ENCODE peak calls at places on chromosomes 5 and 9, in six cellular contexts. One of them, this sample, is unnamed.

GRCh38 chr9:89463986-89464901 is 33.7 kb downstream of the SEMA4D start:
- DNase-seq in stimulated activated CD4-positive, alpha-beta T cell treated with anti-CD3 and anti-CD28 coated beads, Interleukin-15, amount 100 ng/mL, for 24 hours: peak
- DNase-seq in heart right ventricle: no peak
- DNase-seq in progenitor cell of endocrine pancreas: no peak
- DNase-seq in LHCN-M2: no peak
- DNase-seq in GM10248: peak
- DNase-seq in this sample: no peak

GRCh38 chr5:150266807-150267408 is 22.7 kb downstream of the CAMK2A start:
- DNase-seq in stimulated activated CD4-positive, alpha-beta T cell treated with anti-CD3 and anti-CD28 coated beads, Interleukin-15, amount 100 ng/mL, for 24 hours: no peak
- DNase-seq in heart right ventricle: no peak
- DNase-seq in progenitor cell of endocrine pancreas: no peak
- DNase-seq in LHCN-M2: no peak
- DNase-seq in GM10248: no peak
- DNase-seq in this sample: no peak

GRCh38 chr9:99825158-99826046 is 3.7 kb downstream of the NR4A3 start:
- DNase-seq in stimulated activated CD4-positive, alpha-beta T cell treated with anti-CD3 and anti-CD28 coated beads, Interleukin-15, amount 100 ng/mL, for 24 hours: peak
- DNase-seq in heart right ventricle: no peak
- DNase-seq in progenitor cell of endocrine pancreas: no peak
- DNase-seq in LHCN-M2: no peak
- DNase-seq in GM10248: no peak
- DNase-seq in this sample: no peak

GRCh38 chr9:2681981-2682380 is 35.3 kb upstream of the KCNV2 start:
- DNase-seq in stimulated activated CD4-positive, alpha-beta T cell treated with anti-CD3 and anti-CD28 coated beads, Interleukin-15, amount 100 ng/mL, for 24 hours: no peak
- DNase-seq in heart right ventricle: no peak
- DNase-seq in progenitor cell of endocrine pancreas: no peak
- DNase-seq in LHCN-M2: no peak
- DNase-seq in GM10248: no peak
- DNase-seq in this sample: no peak

GRCh38 chr9:87704342-87704741 is 21.6 kb upstream of the CTSL start:
- DNase-seq in stimulated activated CD4-positive, alpha-beta T cell treated with anti-CD3 and anti-CD28 coated beads, Interleukin-15, amount 100 ng/mL, for 24 hours: no peak
- DNase-seq in heart right ventricle: no peak
- DNase-seq in progenitor cell of endocrine pancreas: no peak
- DNase-seq in LHCN-M2: no peak
- DNase-seq in GM10248: no peak
- DNase-seq in this sample: no peak

GRCh38 chr5:133782736-133783135 is 170.4 kb upstream of the FSTL4 start:
- DNase-seq in stimulated activated CD4-positive, alpha-beta T cell treated with anti-CD3 and anti-CD28 coated beads, Interleukin-15, amount 100 ng/mL, for 24 hours: no peak
- DNase-seq in heart right ventricle: no peak
- DNase-seq in progenitor cell of endocrine pancreas: no peak
- DNase-seq in LHCN-M2: no peak
- DNase-seq in GM10248: no peak
- DNase-seq in this sample: no peak

GRCh38 chr9:83623634-83623991 is 670 bp downstream of the IDNK start:
- DNase-seq in stimulated activated CD4-positive, alpha-beta T cell treated with anti-CD3 and anti-CD28 coated beads, Interleukin-15, amount 100 ng/mL, for 24 hours: no peak
- DNase-seq in heart right ventricle: no peak
- DNase-seq in progenitor cell of endocrine pancreas: no peak
- DNase-seq in LHCN-M2: peak
- DNase-seq in GM10248: peak
- DNase-seq in this sample: no peak

GRCh38 chr5:180067986-180068385 is 3.6 kb downstream of the RNF130 start:
- DNase-seq in stimulated activated CD4-positive, alpha-beta T cell treated with anti-CD3 and anti-CD28 coated beads, Interleukin-15, amount 100 ng/mL, for 24 hours: no peak
- DNase-seq in heart right ventricle: no peak
- DNase-seq in progenitor cell of endocrine pancreas: no peak
- DNase-seq in LHCN-M2: no peak
- DNase-seq in GM10248: no peak
- DNase-seq in this sample: no peak

GRCh38 chr5:35745193-35745592 is 111.5 kb upstream of the IL7R start:
- DNase-seq in stimulated activated CD4-positive, alpha-beta T cell treated with anti-CD3 and anti-CD28 coated beads, Interleukin-15, amount 100 ng/mL, for 24 hours: no peak
- DNase-seq in heart right ventricle: no peak
- DNase-seq in progenitor cell of endocrine pancreas: no peak
- DNase-seq in LHCN-M2: no peak
- DNase-seq in GM10248: no peak
- DNase-seq in this sample: no peak

GRCh38 chr9:95907794-95908193 is 32.3 kb downstream of the ERCC6L2 start:
- DNase-seq in stimulated activated CD4-positive, alpha-beta T cell treated with anti-CD3 and anti-CD28 coated beads, Interleukin-15, amount 100 ng/mL, for 24 hours: no peak
- DNase-seq in heart right ventricle: no peak
- DNase-seq in progenitor cell of endocrine pancreas: no peak
- DNase-seq in LHCN-M2: no peak
- DNase-seq in GM10248: no peak
- DNase-seq in this sample: no peak

GRCh38 chr5:91699429-91699828 is 316.3 kb upstream of the ARRDC3 start:
- DNase-seq in stimulated activated CD4-positive, alpha-beta T cell treated with anti-CD3 and anti-CD28 coated beads, Interleukin-15, amount 100 ng/mL, for 24 hours: no peak
- DNase-seq in heart right ventricle: no peak
- DNase-seq in progenitor cell of endocrine pancreas: no peak
- DNase-seq in LHCN-M2: no peak
- DNase-seq in GM10248: no peak
- DNase-seq in this sample: no peak

GRCh38 chr5:141488591-141489478 is at the start of gene PCDHGC5:
- DNase-seq in stimulated activated CD4-positive, alpha-beta T cell treated with anti-CD3 and anti-CD28 coated beads, Interleukin-15, amount 100 ng/mL, for 24 hours: no peak
- DNase-seq in heart right ventricle: no peak
- DNase-seq in progenitor cell of endocrine pancreas: no peak
- DNase-seq in LHCN-M2: peak
- DNase-seq in GM10248: peak
- DNase-seq in this sample: no peak

GRCh38 chr5:151646334-151646733 is 40.4 kb downstream of the SPARC start:
- DNase-seq in stimulated activated CD4-positive, alpha-beta T cell treated with anti-CD3 and anti-CD28 coated beads, Interleukin-15, amount 100 ng/mL, for 24 hours: no peak
- DNase-seq in heart right ventricle: no peak
- DNase-seq in progenitor cell of endocrine pancreas: no peak
- DNase-seq in LHCN-M2: no peak
- DNase-seq in GM10248: no peak
- DNase-seq in this sample: no peak

GRCh38 chr5:144944936-144945335 is 774.3 kb downstream of the KCTD16 start:
- DNase-seq in stimulated activated CD4-positive, alpha-beta T cell treated with anti-CD3 and anti-CD28 coated beads, Interleukin-15, amount 100 ng/mL, for 24 hours: no peak
- DNase-seq in heart right ventricle: no peak
- DNase-seq in progenitor cell of endocrine pancreas: no peak
- DNase-seq in LHCN-M2: no peak
- DNase-seq in GM10248: no peak
- DNase-seq in this sample: no peak

GRCh38 chr5:43225649-43226245 is 33.7 kb downstream of the NIM1K start:
- DNase-seq in stimulated activated CD4-positive, alpha-beta T cell treated with anti-CD3 and anti-CD28 coated beads, Interleukin-15, amount 100 ng/mL, for 24 hours: no peak
- DNase-seq in heart right ventricle: no peak
- DNase-seq in progenitor cell of endocrine pancreas: no peak
- DNase-seq in LHCN-M2: no peak
- DNase-seq in GM10248: no peak
- DNase-seq in this sample: no peak

GRCh38 chr5:154118832-154119442 is 71.6 kb upstream of the GALNT10 start:
- DNase-seq in stimulated activated CD4-positive, alpha-beta T cell treated with anti-CD3 and anti-CD28 coated beads, Interleukin-15, amount 100 ng/mL, for 24 hours: no peak
- DNase-seq in heart right ventricle: no peak
- DNase-seq in progenitor cell of endocrine pancreas: no peak
- DNase-seq in LHCN-M2: peak
- DNase-seq in GM10248: no peak
- DNase-seq in this sample: no peak

GRCh38 chr5:14155075-14155474 is 11.9 kb downstream of the TRIO start:
- DNase-seq in stimulated activated CD4-positive, alpha-beta T cell treated with anti-CD3 and anti-CD28 coated beads, Interleukin-15, amount 100 ng/mL, for 24 hours: no peak
- DNase-seq in heart right ventricle: no peak
- DNase-seq in progenitor cell of endocrine pancreas: no peak
- DNase-seq in LHCN-M2: no peak
- DNase-seq in GM10248: no peak
- DNase-seq in this sample: no peak

GRCh38 chr9:107368696-107369095 is 85.6 kb downstream of the RAD23B start:
- DNase-seq in stimulated activated CD4-positive, alpha-beta T cell treated with anti-CD3 and anti-CD28 coated beads, Interleukin-15, amount 100 ng/mL, for 24 hours: no peak
- DNase-seq in heart right ventricle: no peak
- DNase-seq in progenitor cell of endocrine pancreas: no peak
- DNase-seq in LHCN-M2: no peak
- DNase-seq in GM10248: no peak
- DNase-seq in this sample: no peak

GRCh38 chr5:5318426-5319205 is 103.9 kb upstream of the ICE1 start:
- DNase-seq in stimulated activated CD4-positive, alpha-beta T cell treated with anti-CD3 and anti-CD28 coated beads, Interleukin-15, amount 100 ng/mL, for 24 hours: no peak
- DNase-seq in heart right ventricle: no peak
- DNase-seq in progenitor cell of endocrine pancreas: no peak
- DNase-seq in LHCN-M2: no peak
- DNase-seq in GM10248: no peak
- DNase-seq in this sample: no peak

GRCh38 chr5:1687301-1687970 is 112.2 kb downstream of the MRPL36 start:
- DNase-seq in stimulated activated CD4-positive, alpha-beta T cell treated with anti-CD3 and anti-CD28 coated beads, Interleukin-15, amount 100 ng/mL, for 24 hours: no peak
- DNase-seq in heart right ventricle: no peak
- DNase-seq in progenitor cell of endocrine pancreas: no peak
- DNase-seq in LHCN-M2: no peak
- DNase-seq in GM10248: no peak
- DNase-seq in this sample: no peak

GRCh38 chr9:77087506-77087905 is 68.1 kb downstream of the FOXB2 start:
- DNase-seq in stimulated activated CD4-positive, alpha-beta T cell treated with anti-CD3 and anti-CD28 coated beads, Interleukin-15, amount 100 ng/mL, for 24 hours: no peak
- DNase-seq in heart right ventricle: no peak
- DNase-seq in progenitor cell of endocrine pancreas: no peak
- DNase-seq in LHCN-M2: no peak
- DNase-seq in GM10248: no peak
- DNase-seq in this sample: no peak

GRCh38 chr5:15350614-15351013 is 149.4 kb upstream of the FBXL7 start:
- DNase-seq in stimulated activated CD4-positive, alpha-beta T cell treated with anti-CD3 and anti-CD28 coated beads, Interleukin-15, amount 100 ng/mL, for 24 hours: no peak
- DNase-seq in heart right ventricle: no peak
- DNase-seq in progenitor cell of endocrine pancreas: no peak
- DNase-seq in LHCN-M2: no peak
- DNase-seq in GM10248: no peak
- DNase-seq in this sample: no peak

GRCh38 chr9:134391319-134392231 is 65.3 kb downstream of the RXRA start:
- DNase-seq in stimulated activated CD4-positive, alpha-beta T cell treated with anti-CD3 and anti-CD28 coated beads, Interleukin-15, amount 100 ng/mL, for 24 hours: peak
- DNase-seq in heart right ventricle: peak
- DNase-seq in progenitor cell of endocrine pancreas: no peak
- DNase-seq in LHCN-M2: no peak
- DNase-seq in GM10248: peak
- DNase-seq in this sample: no peak

GRCh38 chr5:150289551-150290390 is at the start of gene CAMK2A:
- DNase-seq in stimulated activated CD4-positive, alpha-beta T cell treated with anti-CD3 and anti-CD28 coated beads, Interleukin-15, amount 100 ng/mL, for 24 hours: no peak
- DNase-seq in heart right ventricle: no peak
- DNase-seq in progenitor cell of endocrine pancreas: no peak
- DNase-seq in LHCN-M2: no peak
- DNase-seq in GM10248: no peak
- DNase-seq in this sample: peak

GRCh38 chr9:130243015-130243881 is 22.3 kb upstream of the HMCN2 start:
- DNase-seq in stimulated activated CD4-positive, alpha-beta T cell treated with anti-CD3 and anti-CD28 coated beads, Interleukin-15, amount 100 ng/mL, for 24 hours: peak
- DNase-seq in heart right ventricle: peak
- DNase-seq in progenitor cell of endocrine pancreas: peak
- DNase-seq in LHCN-M2: peak
- DNase-seq in GM10248: peak
- DNase-seq in this sample: peak

GRCh38 chr5:17966636-17967402 is 332.6 kb downstream of the TAF11L14 start:
- DNase-seq in stimulated activated CD4-positive, alpha-beta T cell treated with anti-CD3 and anti-CD28 coated beads, Interleukin-15, amount 100 ng/mL, for 24 hours: no peak
- DNase-seq in heart right ventricle: no peak
- DNase-seq in progenitor cell of endocrine pancreas: no peak
- DNase-seq in LHCN-M2: no peak
- DNase-seq in GM10248: no peak
- DNase-seq in this sample: no peak

GRCh38 chr5:157271740-157272271 is 5.9 kb downstream of the CYFIP2 start:
- DNase-seq in stimulated activated CD4-positive, alpha-beta T cell treated with anti-CD3 and anti-CD28 coated beads, Interleukin-15, amount 100 ng/mL, for 24 hours: peak
- DNase-seq in heart right ventricle: no peak
- DNase-seq in progenitor cell of endocrine pancreas: no peak
- DNase-seq in LHCN-M2: no peak
- DNase-seq in GM10248: peak
- DNase-seq in this sample: no peak

GRCh38 chr5:116566251-116566650 is 8.4 kb downstream of the SEMA6A start:
- DNase-seq in stimulated activated CD4-positive, alpha-beta T cell treated with anti-CD3 and anti-CD28 coated beads, Interleukin-15, amount 100 ng/mL, for 24 hours: no peak
- DNase-seq in heart right ventricle: no peak
- DNase-seq in progenitor cell of endocrine pancreas: no peak
- DNase-seq in LHCN-M2: no peak
- DNase-seq in GM10248: no peak
- DNase-seq in this sample: no peak

GRCh38 chr9:127424669-127424986 is 446 bp downstream of the ZNF79 start:
- DNase-seq in stimulated activated CD4-positive, alpha-beta T cell treated with anti-CD3 and anti-CD28 coated beads, Interleukin-15, amount 100 ng/mL, for 24 hours: peak
- DNase-seq in heart right ventricle: no peak
- DNase-seq in progenitor cell of endocrine pancreas: no peak
- DNase-seq in LHCN-M2: no peak
- DNase-seq in GM10248: no peak
- DNase-seq in this sample: no peak

GRCh38 chr9:105858284-105858683 is 163.9 kb downstream of the TMEM38B start:
- DNase-seq in stimulated activated CD4-positive, alpha-beta T cell treated with anti-CD3 and anti-CD28 coated beads, Interleukin-15, amount 100 ng/mL, for 24 hours: no peak
- DNase-seq in heart right ventricle: no peak
- DNase-seq in progenitor cell of endocrine pancreas: no peak
- DNase-seq in LHCN-M2: no peak
- DNase-seq in GM10248: no peak
- DNase-seq in this sample: no peak

GRCh38 chr9:115640887-115641286 is 512.7 kb upstream of the PAPPA start:
- DNase-seq in stimulated activated CD4-positive, alpha-beta T cell treated with anti-CD3 and anti-CD28 coated beads, Interleukin-15, amount 100 ng/mL, for 24 hours: no peak
- DNase-seq in heart right ventricle: no peak
- DNase-seq in progenitor cell of endocrine pancreas: no peak
- DNase-seq in LHCN-M2: peak
- DNase-seq in GM10248: no peak
- DNase-seq in this sample: no peak

GRCh38 chr9:137150485-137151060 is 11.6 kb downstream of the GRIN1 start:
- DNase-seq in stimulated activated CD4-positive, alpha-beta T cell treated with anti-CD3 and anti-CD28 coated beads, Interleukin-15, amount 100 ng/mL, for 24 hours: no peak
- DNase-seq in heart right ventricle: no peak
- DNase-seq in progenitor cell of endocrine pancreas: no peak
- DNase-seq in LHCN-M2: no peak
- DNase-seq in GM10248: peak
- DNase-seq in this sample: no peak

GRCh38 chr9:88420227-88420626 is 32.0 kb downstream of the SPIN1 start:
- DNase-seq in stimulated activated CD4-positive, alpha-beta T cell treated with anti-CD3 and anti-CD28 coated beads, Interleukin-15, amount 100 ng/mL, for 24 hours: no peak
- DNase-seq in heart right ventricle: no peak
- DNase-seq in progenitor cell of endocrine pancreas: no peak
- DNase-seq in LHCN-M2: no peak
- DNase-seq in GM10248: no peak
- DNase-seq in this sample: no peak

GRCh38 chr9:107929439-107929838 is 439.9 kb upstream of the KLF4 start:
- DNase-seq in stimulated activated CD4-positive, alpha-beta T cell treated with anti-CD3 and anti-CD28 coated beads, Interleukin-15, amount 100 ng/mL, for 24 hours: no peak
- DNase-seq in heart right ventricle: peak
- DNase-seq in progenitor cell of endocrine pancreas: no peak
- DNase-seq in LHCN-M2: peak
- DNase-seq in GM10248: no peak
- DNase-seq in this sample: no peak

GRCh38 chr9:134210908-134211810 is 46.8 kb upstream of the RNU6ATAC start:
- DNase-seq in stimulated activated CD4-positive, alpha-beta T cell treated with anti-CD3 and anti-CD28 coated beads, Interleukin-15, amount 100 ng/mL, for 24 hours: no peak
- DNase-seq in heart right ventricle: peak
- DNase-seq in progenitor cell of endocrine pancreas: no peak
- DNase-seq in LHCN-M2: no peak
- DNase-seq in GM10248: no peak
- DNase-seq in this sample: no peak

GRCh38 chr5:1762121-1762877 is 37.3 kb downstream of the MRPL36 start:
- DNase-seq in stimulated activated CD4-positive, alpha-beta T cell treated with anti-CD3 and anti-CD28 coated beads, Interleukin-15, amount 100 ng/mL, for 24 hours: no peak
- DNase-seq in heart right ventricle: no peak
- DNase-seq in progenitor cell of endocrine pancreas: peak
- DNase-seq in LHCN-M2: no peak
- DNase-seq in GM10248: no peak
- DNase-seq in this sample: no peak

GRCh38 chr5:108379722-108380530 is 2.0 kb downstream of the FBXL17 start:
- DNase-seq in stimulated activated CD4-positive, alpha-beta T cell treated with anti-CD3 and anti-CD28 coated beads, Interleukin-15, amount 100 ng/mL, for 24 hours: no peak
- DNase-seq in heart right ventricle: no peak
- DNase-seq in progenitor cell of endocrine pancreas: no peak
- DNase-seq in LHCN-M2: peak
- DNase-seq in GM10248: no peak
- DNase-seq in this sample: no peak

This sample was measured in NCI-H1930.